ENCODE peak calls at places on chromosome 3, in eight cellular contexts. Q is H9, B is HCT116, H is MM.1S, R is K562, O is GM23338, C is IMR-90, K is astrocyte. F is an unnamed sample. For H3K27me3, the result is how much of the 10 kb centered on the place peaks cover.

GRCh38 chr3:37773471-37773870 is 88.2 kb upstream of the CTDSPL start:
- DNase-seq in O (no peak), K (no peak), C (no peak), Q (no peak), R (no peak), H (no peak), B (no peak), F (no peak)

GRCh38 chr3:115862099-115862498 is 238.8 kb downstream of the GAP43 start:
- DNase-seq in K (no peak), B (no peak), Q (no peak), O (no peak), R (no peak), C (no peak), H (no peak), F (no peak)

GRCh38 chr3:28901029-28901428 is 379.8 kb upstream of the RBMS3 start:
- DNase-seq in B (no peak), K (no peak), R (no peak), H (no peak), C (no peak), Q (no peak), O (no peak), F (no peak)

GRCh38 chr3:44509393-44509921 is 32.0 kb upstream of the ZNF445 start:
- DNase-seq in H (no peak), R (peak), B (no peak), O (no peak), K (no peak), C (no peak), Q (no peak), F (no peak)

GRCh38 chr3:88101142-88101541 is 42.1 kb downstream of the ZNF654 start:
- DNase-seq in K (no peak), C (no peak), Q (no peak), H (peak), R (no peak), B (no peak), O (no peak), F (peak)

GRCh38 chr3:196903740-196904139 is 36.0 kb downstream of the SENP5 start:
- DNase-seq in K (no peak), R (no peak), O (no peak), C (no peak), H (no peak), Q (no peak), B (no peak), F (no peak)

GRCh38 chr3:40230382-40230781 is 79.1 kb upstream of the EIF1B start:
- DNase-seq in B (no peak), H (no peak), K (no peak), Q (no peak), C (no peak), R (no peak), O (no peak), F (no peak)

GRCh38 chr3:178986456-178986855 is 85.2 kb downstream of the ZMAT3 start:
- DNase-seq in O (no peak), C (no peak), H (no peak), B (no peak), K (no peak), Q (no peak), R (no peak), F (no peak)

GRCh38 chr3:10485380-10485779 is 20.0 kb downstream of the ATP2B2 start:
- DNase-seq in Q (no peak), R (no peak), B (no peak), O (no peak), H (no peak), C (no peak), K (no peak), F (no peak)

GRCh38 chr3:10410383-10411002 is 89.6 kb upstream of the SEC13 start:
- DNase-seq in O (no peak), Q (no peak), K (no peak), R (no peak), H (no peak), B (no peak), C (no peak), F (no peak)

GRCh38 chr3:62529230-62529629 is 155.9 kb upstream of the FEZF2 start:
- DNase-seq in R (peak), K (peak), B (no peak), C (peak), H (no peak), O (peak), Q (peak), F (peak)

GRCh38 chr3:149657458-149657795 is 398 bp downstream of the WWTR1 start:
- DNase-seq in K (peak), C (peak), B (no peak), H (no peak), R (no peak), O (peak), Q (no peak), F (no peak)

GRCh38 chr3:30689202-30689641 is 82.8 kb downstream of the TGFBR2 start:
- DNase-seq in R (no peak), Q (no peak), K (peak), H (no peak), O (no peak), B (peak), C (peak), F (no peak)

GRCh38 chr3:123344175-123344908 is 104.5 kb downstream of the ADCY5 start:
- DNase-seq in K (peak), B (no peak), H (peak), Q (peak), R (no peak), O (peak), C (peak), F (peak)

GRCh38 chr3:186664506-186664905 is 1.3 kb upstream of the HRG start:
- DNase-seq in K (no peak), C (no peak), R (no peak), Q (peak), H (no peak), B (no peak), O (peak), F (no peak)

GRCh38 chr3:18652781-18653180 is 227.6 kb upstream of the SATB1 start:
- DNase-seq in H (no peak), C (no peak), B (no peak), K (no peak), O (no peak), Q (no peak), R (no peak), F (no peak)

GRCh38 chr3:181722156-181722555 is 10.4 kb downstream of the SOX2 start:
- DNase-seq in B (no peak), O (no peak), H (no peak), K (no peak), Q (no peak), C (no peak), R (no peak), F (no peak)

GRCh38 chr3:182692685-182693084 is 100.6 kb upstream of the ATP11B start:
- DNase-seq in O (no peak), C (no peak), H (peak), K (no peak), R (no peak), Q (no peak), B (no peak), F (no peak)

GRCh38 chr3:58563386-58564035 is 13.7 kb downstream of the FAM107A start:
- DNase-seq in O (no peak), H (no peak), R (no peak), B (no peak), C (no peak), K (peak), Q (peak), F (no peak)

GRCh38 chr3:58249358-58250092 is 11.9 kb downstream of the ABHD6 start:
- DNase-seq in O (peak), C (no peak), Q (no peak), R (no peak), H (no peak), K (no peak), B (no peak), F (no peak)

GRCh38 chr3:124582621-124583437 is 147.4 kb upstream of the UMPS start:
- DNase-seq in R (no peak), B (no peak), O (no peak), K (no peak), Q (no peak), C (no peak), H (no peak), F (no peak)

GRCh38 chr3:165201964-165202363 is 5.8 kb upstream of the SLITRK3 start:
- DNase-seq in Q (no peak), H (no peak), R (no peak), C (no peak), O (no peak), K (no peak), B (no peak), F (no peak)

GRCh38 chr3:126367316-126367805 is 10.2 kb upstream of the KLF15 start:
- DNase-seq in H (no peak), K (no peak), B (no peak), C (no peak), Q (no peak), O (no peak), R (no peak), F (no peak)

GRCh38 chr3:63998852-63999754 is 24.2 kb downstream of the PSMD6 start:
- DNase-seq in O (peak), K (no peak), H (no peak), C (no peak), Q (no peak), R (no peak), B (no peak), F (no peak)

GRCh38 chr3:52529376-52530333 is 4.0 kb downstream of the NT5DC2 start:
- DNase-seq in H (no peak), K (peak), R (no peak), O (no peak), Q (no peak), C (peak), B (no peak), F (no peak)

GRCh38 chr3:8581806-8582436 is 62.7 kb downstream of the SSUH2 start:
- DNase-seq in H (no peak), B (no peak), K (peak), Q (no peak), O (no peak), C (peak), R (no peak), F (no peak)

GRCh38 chr3:71064976-71065763 is 518.4 kb downstream of the FOXP1 start:
- DNase-seq in K (no peak), B (no peak), Q (peak), O (peak), H (peak), R (peak), C (peak), F (peak)

GRCh38 chr3:157785071-157785826 is 282.0 kb upstream of the VEPH1 start:
- DNase-seq in O (peak), C (peak), B (peak), K (peak), R (peak), H (peak), Q (peak), F (no peak)

GRCh38 chr3:36408146-36408545 is 27.8 kb downstream of the STAC start:
- DNase-seq in Q (no peak), B (no peak), H (no peak), K (no peak), R (no peak), O (peak), C (no peak), F (peak)

GRCh38 chr3:48419597-48419996 is 10.3 kb downstream of the PLXNB1 start:
- DNase-seq in R (no peak), H (no peak), O (no peak), Q (no peak), C (no peak), B (no peak), K (no peak), F (no peak)

GRCh38 chr3:184378650-184379374 is 805 bp upstream of the THPO start:
- DNase-seq in C (no peak), O (no peak), K (no peak), B (no peak), Q (no peak), H (no peak), R (no peak), F (no peak)

GRCh38 chr3:146314871-146315270 is 64.0 kb upstream of the PLSCR4 start:
- DNase-seq in C (no peak), B (no peak), R (no peak), Q (no peak), H (no peak), K (peak), O (no peak), F (no peak)

GRCh38 chr3:43222594-43222993 is 63.7 kb upstream of the SNRK start:
- DNase-seq in B (no peak), Q (no peak), H (no peak), K (no peak), R (no peak), O (no peak), C (no peak), F (no peak)

GRCh38 chr3:36923523-36923943 is 21.3 kb downstream of the TRANK1 start:
- DNase-seq in Q (peak), O (peak), R (no peak), C (no peak), H (no peak), K (no peak), B (no peak), F (peak)

GRCh38 chr3:133268772-133269171 is 131.1 kb upstream of the BFSP2 start:
- DNase-seq in K (no peak), R (no peak), B (no peak), O (no peak), Q (no peak), H (no peak), C (no peak), F (no peak)

GRCh38 chr3:123757281-123757940 is 126.7 kb downstream of the MYLK start:
- DNase-seq in Q (no peak), R (no peak), H (peak), O (no peak), C (no peak), K (peak), B (no peak), F (peak)

GRCh38 chr3:51896607-51897305 is 6.4 kb downstream of the IQCF1 start:
- DNase-seq in Q (no peak), O (no peak), K (peak), H (no peak), R (no peak), C (no peak), B (no peak), F (no peak)

GRCh38 chr3:122312826-122313225 is 12.2 kb upstream of the CSTA start:
- DNase-seq in R (no peak), B (no peak), O (no peak), Q (no peak), C (no peak), H (no peak), K (no peak), F (no peak)

DNA sequence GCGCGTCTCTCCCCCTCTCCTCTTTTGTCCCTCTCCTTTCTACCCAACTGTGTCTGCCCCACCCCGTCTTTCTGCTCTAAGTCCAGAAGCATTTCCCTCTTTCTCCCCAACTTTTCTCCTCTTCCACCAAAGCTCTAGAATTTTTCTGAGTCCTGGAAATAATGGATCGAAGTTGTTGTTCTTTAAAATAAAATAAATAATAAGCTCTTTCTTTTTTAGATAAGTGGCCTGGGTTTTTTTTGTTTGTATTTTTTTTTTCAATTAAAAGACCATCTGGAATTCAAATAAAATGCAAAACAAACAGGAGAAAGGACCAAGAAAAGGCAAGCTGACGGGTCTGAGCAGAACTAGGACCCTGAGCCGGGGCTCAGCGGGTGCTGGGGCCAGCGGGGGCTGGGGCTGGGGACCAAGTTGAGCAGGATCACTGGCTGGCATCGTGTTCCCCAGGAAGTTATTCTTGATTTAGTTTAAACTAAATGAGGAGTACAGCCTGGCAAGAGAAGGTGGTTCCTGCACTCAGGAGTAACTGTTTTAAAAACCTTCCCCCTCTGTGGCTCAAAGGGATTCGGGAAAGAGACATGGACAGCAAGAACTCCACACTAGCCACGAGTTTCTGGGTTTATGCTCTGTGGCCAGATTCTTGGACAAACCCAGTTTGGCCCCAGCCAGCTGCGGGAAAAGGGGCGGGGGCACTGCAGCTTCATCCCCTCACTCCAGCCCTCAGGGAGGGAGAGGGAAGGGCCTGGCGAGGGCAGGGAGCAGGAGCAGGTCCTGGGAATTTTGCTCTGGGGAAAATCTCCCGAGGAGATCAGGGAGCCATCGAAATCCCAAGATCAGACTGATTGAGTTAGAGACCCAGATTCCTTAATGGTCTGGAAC is 8.4 kb downstream of the GATA2 start:
- DNase-seq in B (no peak), R (no peak), O (peak), K (no peak), H (no peak), Q (peak), C (no peak), F (no peak)
- H3K27me3 ChIP-seq in B (under half), R (under half), O (half or more), K (half or more), H (half or more), Q (half or more), C (under half), F (under half)

DNA sequence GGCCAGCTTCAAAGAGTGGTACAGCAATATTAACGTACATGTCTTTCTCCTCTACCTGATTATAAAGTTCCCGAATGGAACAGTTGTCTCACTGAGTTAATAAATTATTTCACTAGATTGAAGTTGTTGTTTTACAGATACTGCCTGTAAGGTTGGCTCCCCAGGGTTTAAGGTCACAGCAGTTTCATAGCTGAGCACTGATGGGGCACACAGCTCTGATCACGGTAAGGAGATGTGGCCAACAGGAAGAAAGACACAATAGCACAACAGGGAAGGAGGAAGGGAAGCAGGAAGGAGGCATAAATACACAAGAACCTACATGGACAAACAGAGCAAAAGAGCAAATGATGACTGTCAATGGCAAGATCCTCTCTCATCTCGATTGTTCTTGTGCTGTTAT is 215.6 kb downstream of the WNT5A start:
- DNase-seq in Q (no peak), K (no peak), O (no peak), C (no peak), R (no peak), H (no peak), B (no peak), F (no peak)
- H3K27ac ChIP-seq in Q (no peak), K (no peak), O (no peak), C (peak), R (no peak), H (no peak), B (no peak), F (no peak)

GRCh38 chr3:14640157-14640562 is 11.4 kb upstream of the CCDC174 start:
- DNase-seq in H (no peak), O (no peak), C (peak), Q (no peak), K (no peak), B (no peak), R (no peak), F (no peak)
- H3K4me2 ChIP-seq in H (no peak), O (no peak), C (no peak), Q (no peak), K (peak), B (no peak), R (peak), F (no peak)

DNA sequence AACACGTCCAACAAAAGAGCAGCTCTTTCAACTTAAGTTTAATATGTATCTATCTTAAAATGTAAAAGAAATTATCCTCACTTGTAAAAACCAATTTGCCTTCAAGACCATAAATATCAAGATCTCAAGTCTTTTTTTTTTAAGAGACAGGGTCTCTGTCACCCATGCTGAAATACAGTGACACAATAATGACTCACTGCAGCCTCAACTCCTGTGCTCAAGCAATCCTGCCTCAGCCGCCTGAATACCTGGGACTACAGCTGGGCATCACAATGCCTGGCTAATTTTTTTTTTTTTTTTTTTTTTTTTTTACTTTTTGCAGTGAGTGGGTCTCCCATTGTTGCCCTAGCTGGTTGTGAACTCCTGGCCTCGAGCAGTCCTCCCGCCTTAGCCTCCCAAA is 26.0 kb downstream of the ACAP2 start:
- DNase-seq in K (peak), C (no peak), Q (no peak), R (no peak), O (no peak), B (no peak), H (no peak), F (no peak)
- H3K27me3 ChIP-seq in K (under half), C (under half), Q (under half), R (under half), O (under half), B (under half), H (under half), F (under half)

GRCh38 chr3:66407281-66408218 is 93.3 kb downstream of the LRIG1 start:
- DNase-seq in O (peak), C (peak), R (peak), K (no peak), Q (peak), B (peak), H (peak), F (peak)

GRCh38 chr3:66405701-66406091 is 95.1 kb downstream of the LRIG1 start:
- DNase-seq in R (no peak), C (peak), K (peak), B (no peak), H (no peak), Q (no peak), O (no peak), F (no peak)

GRCh38 chr3:66406841-66407240 is 94.0 kb downstream of the LRIG1 start:
- DNase-seq in K (no peak), B (no peak), R (no peak), C (no peak), Q (no peak), O (no peak), H (no peak), F (no peak)

GRCh38 chr3:66404903-66405700 is 95.7 kb downstream of the LRIG1 start:
- DNase-seq in C (no peak), O (no peak), H (no peak), R (no peak), K (peak), Q (no peak), B (no peak), F (no peak)

DNA sequence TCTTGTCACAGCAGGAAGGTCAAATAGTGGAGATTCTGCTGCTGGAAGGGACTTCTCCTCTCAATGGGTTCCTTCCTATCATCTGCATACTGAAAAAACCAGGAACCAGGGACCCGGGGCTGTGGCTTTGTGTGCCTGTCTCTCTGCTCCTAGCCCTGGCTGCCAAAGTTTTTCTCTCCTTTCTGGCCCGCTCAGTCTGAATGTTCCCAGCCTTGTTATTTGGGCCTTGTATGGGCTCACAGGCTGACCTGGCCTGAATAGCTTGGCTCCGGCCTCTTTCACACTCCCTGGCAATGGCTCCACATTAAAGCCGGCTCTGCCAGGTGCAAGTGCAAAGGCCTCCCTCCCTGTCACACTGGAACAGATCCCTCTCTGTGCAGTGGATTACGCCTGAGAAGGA is 94.6 kb downstream of the LRIG1 start:
- DNase-seq in H (no peak), R (no peak), C (no peak), B (no peak), K (no peak), Q (no peak), O (no peak), F (no peak)
- H3K27ac ChIP-seq in H (no peak), R (no peak), C (no peak), B (no peak), K (peak), Q (no peak), O (no peak), F (peak)

GRCh38 chr3:174336774-174337173 is 522.4 kb upstream of the NAALADL2 start:
- DNase-seq in K (no peak), H (no peak), R (no peak), Q (no peak), O (no peak), C (no peak), B (no peak), F (no peak)
- H3K4me2 ChIP-seq in K (no peak), H (peak), R (no peak), Q (no peak), O (no peak), C (no peak), B (no peak), F (no peak)

GRCh38 chr3:193510154-193510553 is 44.5 kb downstream of the ATP13A4 start:
- DNase-seq in B (no peak), H (no peak), O (no peak), K (no peak), R (no peak), Q (no peak), C (no peak), F (no peak)
- H3K27me3 ChIP-seq in B (half or more), H (under half), O (under half), K (under half), R (under half), Q (under half), C (under half), F (under half)

GRCh38 chr3:14522129-14522691 is 17.9 kb downstream of the GRIP2 start:
- DNase-seq in O (no peak), Q (peak), R (no peak), K (no peak), C (no peak), B (no peak), H (no peak), F (no peak)
- H3K27ac ChIP-seq in O (no peak), Q (no peak), R (no peak), K (no peak), C (no peak), B (no peak), H (no peak), F (no peak)

F was measured in Karpas-422.